ENCODE peak calls at places on chromosomes 5 and 9, in four cellular contexts. One of them, this sample, is unnamed.

GRCh38 chr5:72468606-72469005 is 38.6 kb downstream of the ZNF366 start:
- DNase-seq in astrocyte of the spinal cord: no peak
- DNase-seq in progenitor cell of endocrine pancreas: no peak
- DNase-seq in glutamatergic neuron: no peak
- DNase-seq in this sample: no peak

GRCh38 chr5:9621379-9621903 is 8.7 kb downstream of the TAS2R1 start:
- DNase-seq in astrocyte of the spinal cord: no peak
- DNase-seq in glutamatergic neuron: no peak
- DNase-seq in progenitor cell of endocrine pancreas: no peak
- DNase-seq in this sample: no peak

GRCh38 chr5:32307769-32308194 is 5.0 kb downstream of the MTMR12 start:
- DNase-seq in progenitor cell of endocrine pancreas: no peak
- DNase-seq in glutamatergic neuron: no peak
- DNase-seq in astrocyte of the spinal cord: no peak
- DNase-seq in this sample: no peak

GRCh38 chr5:39446231-39446630 is 21.5 kb upstream of the DAB2 start:
- DNase-seq in glutamatergic neuron: no peak
- DNase-seq in progenitor cell of endocrine pancreas: no peak
- DNase-seq in astrocyte of the spinal cord: no peak
- DNase-seq in this sample: no peak

GRCh38 chr5:143355710-143356109 is 47.8 kb downstream of the NR3C1 start:
- DNase-seq in astrocyte of the spinal cord: peak
- DNase-seq in progenitor cell of endocrine pancreas: no peak
- DNase-seq in glutamatergic neuron: no peak
- DNase-seq in this sample: no peak

GRCh38 chr5:10111575-10111974 is 138.1 kb downstream of the ATPSCKMT start:
- DNase-seq in astrocyte of the spinal cord: peak
- DNase-seq in glutamatergic neuron: peak
- DNase-seq in progenitor cell of endocrine pancreas: no peak
- DNase-seq in this sample: peak

GRCh38 chr5:13478831-13479465 is 465.5 kb downstream of the DNAH5 start:
- DNase-seq in glutamatergic neuron: peak
- DNase-seq in progenitor cell of endocrine pancreas: peak
- DNase-seq in astrocyte of the spinal cord: peak
- DNase-seq in this sample: no peak

GRCh38 chr9:105620996-105621395 is 41.3 kb upstream of the TAL2 start:
- DNase-seq in progenitor cell of endocrine pancreas: no peak
- DNase-seq in glutamatergic neuron: no peak
- DNase-seq in astrocyte of the spinal cord: no peak
- DNase-seq in this sample: no peak

GRCh38 chr9:89497181-89497963 is 541 bp downstream of the SEMA4D start:
- DNase-seq in glutamatergic neuron: peak
- DNase-seq in astrocyte of the spinal cord: no peak
- DNase-seq in progenitor cell of endocrine pancreas: no peak
- DNase-seq in this sample: no peak

DNA sequence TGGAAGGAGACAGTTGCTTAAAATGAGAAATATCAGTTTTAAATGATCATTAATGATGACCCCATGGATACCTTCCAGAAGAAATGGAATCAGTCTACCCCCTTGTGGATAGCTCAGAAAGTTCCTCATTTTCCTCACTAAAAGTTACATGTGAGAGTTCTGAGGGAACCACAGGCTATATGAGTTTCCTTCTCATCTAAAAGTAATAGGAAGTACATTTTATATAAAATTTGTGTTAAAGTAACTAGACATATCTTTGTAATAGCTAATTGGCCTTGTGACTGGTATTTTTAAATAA is 104.9 kb upstream of the SLC25A48 start:
- DNase-seq in progenitor cell of endocrine pancreas: no peak
- DNase-seq in glutamatergic neuron: no peak
- DNase-seq in astrocyte of the spinal cord: no peak
- DNase-seq in this sample: no peak
- TF ChIP-seq CTCF in progenitor cell of endocrine pancreas: peak
- TF ChIP-seq CTCF in glutamatergic neuron: peak
- TF ChIP-seq CTCF in astrocyte of the spinal cord: peak
- TF ChIP-seq CTCF in this sample: peak

DNA sequence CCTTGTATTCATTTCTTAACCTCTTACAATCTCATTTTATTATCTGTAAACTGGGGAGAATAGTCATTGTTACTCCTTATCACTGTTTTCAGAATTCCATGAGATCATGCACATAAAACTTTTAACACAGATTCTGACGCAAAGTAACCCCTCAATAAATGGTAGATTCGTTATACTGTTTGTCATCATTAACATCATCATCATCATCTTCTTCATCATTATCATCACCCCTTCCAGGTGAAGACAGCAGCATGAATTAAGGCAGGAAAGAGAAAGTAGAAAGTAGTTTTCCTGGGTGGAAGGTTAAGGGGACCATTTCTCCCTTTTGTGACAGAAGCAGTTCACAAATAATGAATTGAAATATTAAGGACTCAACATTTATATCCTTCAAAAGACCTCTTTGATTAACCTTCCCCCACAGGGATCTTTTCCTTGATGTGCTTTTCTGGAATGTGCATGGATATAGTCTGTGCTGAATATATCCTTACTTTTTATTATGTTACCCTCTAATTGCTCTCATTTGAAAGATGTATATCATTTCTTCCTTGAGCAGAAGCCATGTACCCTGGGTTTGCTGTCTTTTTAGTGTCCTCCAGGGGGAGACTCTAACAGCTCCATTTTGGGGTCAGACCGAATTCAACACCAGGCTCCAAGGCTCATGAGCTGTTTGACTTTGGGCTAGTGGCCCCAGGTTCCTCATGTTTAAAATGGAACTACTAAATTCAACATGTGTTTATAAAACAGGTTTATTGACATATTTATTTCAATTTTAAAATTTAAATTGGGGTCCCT is 1029.9 kb upstream of the WWC1 start:
- DNase-seq in glutamatergic neuron: no peak
- DNase-seq in astrocyte of the spinal cord: no peak
- DNase-seq in progenitor cell of endocrine pancreas: no peak
- DNase-seq in this sample: no peak
- TF ChIP-seq CTCF in glutamatergic neuron: peak
- TF ChIP-seq CTCF in astrocyte of the spinal cord: peak
- TF ChIP-seq CTCF in progenitor cell of endocrine pancreas: peak
- TF ChIP-seq CTCF in this sample: peak

GRCh38 chr5:172901012-172901780 is 58.0 kb upstream of the RPL26L1 start:
- DNase-seq in glutamatergic neuron: no peak
- DNase-seq in astrocyte of the spinal cord: peak
- DNase-seq in progenitor cell of endocrine pancreas: no peak
- DNase-seq in this sample: no peak
- TF ChIP-seq CTCF in glutamatergic neuron: no peak
- TF ChIP-seq CTCF in astrocyte of the spinal cord: no peak
- TF ChIP-seq CTCF in progenitor cell of endocrine pancreas: no peak
- TF ChIP-seq CTCF in this sample: no peak

GRCh38 chr5:105506692-105507277 is 1944.2 kb upstream of the NUDT12 start:
- DNase-seq in progenitor cell of endocrine pancreas: no peak
- DNase-seq in astrocyte of the spinal cord: peak
- DNase-seq in glutamatergic neuron: peak
- DNase-seq in this sample: no peak
- TF ChIP-seq CTCF in progenitor cell of endocrine pancreas: peak
- TF ChIP-seq CTCF in astrocyte of the spinal cord: peak
- TF ChIP-seq CTCF in glutamatergic neuron: peak
- TF ChIP-seq CTCF in this sample: peak

GRCh38 chr5:171405615-171406014 is 13.8 kb upstream of the FGF18 start:
- DNase-seq in progenitor cell of endocrine pancreas: no peak
- DNase-seq in glutamatergic neuron: no peak
- DNase-seq in astrocyte of the spinal cord: no peak
- DNase-seq in this sample: no peak
- TF ChIP-seq CTCF in progenitor cell of endocrine pancreas: peak
- TF ChIP-seq CTCF in glutamatergic neuron: peak
- TF ChIP-seq CTCF in astrocyte of the spinal cord: peak
- TF ChIP-seq CTCF in this sample: peak

GRCh38 chr9:127868278-127868903 is 9.1 kb downstream of the AK1 start:
- DNase-seq in astrocyte of the spinal cord: no peak
- DNase-seq in glutamatergic neuron: no peak
- DNase-seq in progenitor cell of endocrine pancreas: no peak
- DNase-seq in this sample: no peak

GRCh38 chr9:127867356-127868277 is 9.9 kb downstream of the AK1 start:
- DNase-seq in progenitor cell of endocrine pancreas: no peak
- DNase-seq in glutamatergic neuron: no peak
- DNase-seq in astrocyte of the spinal cord: no peak
- DNase-seq in this sample: no peak

GRCh38 chr9:127866535-127866934 is 10.9 kb downstream of the AK1 start:
- DNase-seq in progenitor cell of endocrine pancreas: no peak
- DNase-seq in glutamatergic neuron: no peak
- DNase-seq in astrocyte of the spinal cord: no peak
- DNase-seq in this sample: no peak

GRCh38 chr9:127863179-127863578 is 8.7 kb upstream of the ENG start:
- DNase-seq in glutamatergic neuron: no peak
- DNase-seq in progenitor cell of endocrine pancreas: no peak
- DNase-seq in astrocyte of the spinal cord: no peak
- DNase-seq in this sample: no peak

GRCh38 chr9:127865645-127866464 is 11.4 kb upstream of the ENG start:
- DNase-seq in glutamatergic neuron: no peak
- DNase-seq in progenitor cell of endocrine pancreas: no peak
- DNase-seq in astrocyte of the spinal cord: no peak
- DNase-seq in this sample: no peak
- TF ChIP-seq CTCF in glutamatergic neuron: no peak
- TF ChIP-seq CTCF in progenitor cell of endocrine pancreas: no peak
- TF ChIP-seq CTCF in astrocyte of the spinal cord: no peak
- TF ChIP-seq CTCF in this sample: no peak

This sample was measured in osteocyte.